ENCODE peak calls at places on chromosomes 5 and 9, in five cellular contexts. F, P, U, A and I are unnamed samples.

GRCh38 chr5:31581498-31582099 is 49.5 kb downstream of the C5orf22 start:
- DNase-seq in F (no peak), P (no peak), U (no peak), A (no peak), I (peak)

GRCh38 chr9:88462191-88462590 is 72.8 kb upstream of the NXNL2 start:
- DNase-seq in F (no peak), P (no peak), U (no peak), A (no peak), I (peak)

GRCh38 chr5:90940227-90940995 is 381.8 kb downstream of the ADGRV1 start:
- DNase-seq in F (no peak), P (peak), U (no peak), A (no peak), I (peak)

GRCh38 chr9:33155393-33155792 is 11.7 kb downstream of the B4GALT1 start:
- DNase-seq in F (peak), P (no peak), U (no peak), A (no peak), I (no peak)

GRCh38 chr5:72302171-72302570 is 17.9 kb downstream of the MRPS27 start:
- DNase-seq in F (no peak), P (peak), U (no peak), A (no peak), I (no peak)

GRCh38 chr9:129154866-129155477 is 23.1 kb downstream of the IER5L start:
- DNase-seq in F (no peak), P (no peak), U (no peak), A (no peak), I (no peak)

GRCh38 chr5:60223342-60223741 is 329.8 kb upstream of the PDE4D start:
- DNase-seq in F (no peak), P (no peak), U (no peak), A (no peak), I (peak)

GRCh38 chr5:88555658-88556057 is 287.0 kb upstream of the TMEM161B start:
- DNase-seq in F (no peak), P (peak), U (no peak), A (no peak), I (no peak)

GRCh38 chr5:180600554-180601041 is 9.3 kb upstream of the SCGB3A1 start:
- DNase-seq in F (peak), P (peak), U (no peak), A (peak), I (no peak)

GRCh38 chr5:65394078-65394477 is 87.6 kb downstream of the ADAMTS6 start:
- DNase-seq in F (peak), P (no peak), U (peak), A (peak), I (no peak)

GRCh38 chr5:105953616-105954015 is 1717.1 kb downstream of the EFNA5 start:
- DNase-seq in F (no peak), P (no peak), U (no peak), A (no peak), I (no peak)

GRCh38 chr5:135482383-135482933 is 30.3 kb upstream of the TIFAB start:
- DNase-seq in F (peak), P (no peak), U (no peak), A (no peak), I (no peak)

GRCh38 chr9:134676886-134677285 is 35.3 kb downstream of the COL5A1 start:
- DNase-seq in F (no peak), P (no peak), U (no peak), A (no peak), I (no peak)

GRCh38 chr5:17713301-17713700 is 79.0 kb downstream of the TAF11L14 start:
- DNase-seq in F (no peak), P (no peak), U (no peak), A (no peak), I (no peak)

GRCh38 chr9:104927216-104927911 is 591 bp downstream of the ABCA1 start:
- DNase-seq in F (peak), P (peak), U (no peak), A (peak), I (peak)

GRCh38 chr9:136059321-136059791 is 35.7 kb downstream of the NACC2 start:
- DNase-seq in F (no peak), P (no peak), U (no peak), A (no peak), I (no peak)

GRCh38 chr5:134543820-134544692 is 18.6 kb downstream of the JADE2 start:
- DNase-seq in F (no peak), P (no peak), U (no peak), A (peak), I (no peak)

GRCh38 chr9:6909186-6909585 is 151.4 kb downstream of the KDM4C start:
- DNase-seq in F (no peak), P (no peak), U (no peak), A (no peak), I (no peak)

GRCh38 chr9:6911901-6912650 is 154.3 kb downstream of the KDM4C start:
- DNase-seq in F (no peak), P (no peak), U (no peak), A (no peak), I (no peak)

GRCh38 chr9:6907772-6908381 is 150.1 kb downstream of the KDM4C start:
- DNase-seq in F (no peak), P (no peak), U (no peak), A (no peak), I (no peak)

GRCh38 chr9:6910497-6910896 is 152.7 kb downstream of the KDM4C start:
- DNase-seq in F (no peak), P (no peak), U (no peak), A (no peak), I (no peak)

GRCh38 chr9:6910032-6910431 is 152.3 kb downstream of the KDM4C start:
- DNase-seq in F (no peak), P (no peak), U (no peak), A (no peak), I (no peak)
- TF ChIP-seq CTCF in F (peak), P (peak), U (no peak), A (peak), I (peak)

GRCh38 chr5:96031180-96031579 is 69.5 kb upstream of the ELL2 start:
- DNase-seq in F (no peak), P (no peak), U (no peak), A (no peak), I (no peak)
- H3K27ac ChIP-seq in F (no peak), P (no peak), U (no peak), A (no peak), I (no peak)

GRCh38 chr9:16728128-16728505 is 142.4 kb downstream of the BNC2 start:
- DNase-seq in F (no peak), P (no peak), U (no peak), A (no peak), I (no peak)

GRCh38 chr9:16727452-16728127 is 142.9 kb downstream of the BNC2 start:
- DNase-seq in F (no peak), P (no peak), U (no peak), A (no peak), I (no peak)

GRCh38 chr9:16725066-16725465 is 145.4 kb downstream of the BNC2 start:
- DNase-seq in F (no peak), P (no peak), U (no peak), A (no peak), I (no peak)

GRCh38 chr9:16726718-16727451 is 143.6 kb downstream of the BNC2 start:
- DNase-seq in F (peak), P (peak), U (peak), A (peak), I (peak)

GRCh38 chr9:16726023-16726422 is 144.4 kb downstream of the BNC2 start:
- DNase-seq in F (no peak), P (no peak), U (no peak), A (no peak), I (peak)
- TF ChIP-seq CTCF in F (no peak), P (no peak), U (no peak), A (no peak), I (no peak)

GRCh38 chr5:172749881-172750608 is 20.9 kb downstream of the DUSP1 start:
- DNase-seq in F (peak), P (no peak), U (no peak), A (no peak), I (no peak)
- H3K27ac ChIP-seq in F (peak), P (no peak), U (peak), A (peak), I (no peak)